ENCODE peak calls at places on chromosomes 13 and 19, in nine cellular contexts. T, X, B, M, Z, V, Y, E and Q are unnamed samples.

GRCh38 chr19:16168465-16169081 is 4.8 kb downstream of the CIB3 start:
- ATAC-seq in T (no peak), X (no peak), B (no peak), M (no peak), Z (no peak), V (no peak), Y (no peak), E (peak), Q (no peak)

GRCh38 chr13:32272021-32272695 is 43.0 kb downstream of the ZAR1L start:
- ATAC-seq in T (no peak), X (no peak), B (no peak), M (no peak), Z (no peak), V (no peak), Y (no peak), E (no peak), Q (no peak)

GRCh38 chr13:84925443-84925842 is 873.8 kb downstream of the SLITRK6 start:
- ATAC-seq in T (no peak), X (no peak), B (no peak), M (no peak), Z (no peak), V (peak), Y (no peak), E (no peak), Q (no peak)

GRCh38 chr13:41621716-41622508 is 164.6 kb downstream of the RGCC start:
- ATAC-seq in T (no peak), X (no peak), B (peak), M (peak), Z (peak), V (peak), Y (no peak), E (no peak), Q (peak)

GRCh38 chr19:48964205-48965032 is 690 bp upstream of the FTL start:
- ATAC-seq in T (no peak), X (peak), B (no peak), M (no peak), Z (no peak), V (peak), Y (no peak), E (no peak), Q (no peak)

GRCh38 chr13:80957019-80957650 is 616.2 kb upstream of the SPRY2 start:
- ATAC-seq in T (no peak), X (no peak), B (no peak), M (no peak), Z (no peak), V (no peak), Y (no peak), E (no peak), Q (no peak)

GRCh38 chr13:75217949-75218348 is 264.0 kb downstream of the TBC1D4 start:
- ATAC-seq in T (peak), X (no peak), B (no peak), M (no peak), Z (no peak), V (peak), Y (no peak), E (no peak), Q (no peak)

GRCh38 chr13:20387441-20387971 is 138.2 kb downstream of the CRYL1 start:
- ATAC-seq in T (no peak), X (no peak), B (no peak), M (no peak), Z (no peak), V (no peak), Y (no peak), E (no peak), Q (no peak)

GRCh38 chr13:97310809-97311436 is 88.8 kb downstream of the MBNL2 start:
- ATAC-seq in T (no peak), X (no peak), B (no peak), M (no peak), Z (no peak), V (no peak), Y (no peak), E (no peak), Q (no peak)

GRCh38 chr19:47754206-47755064 is 9.1 kb downstream of the NOP53 start:
- ATAC-seq in T (no peak), X (peak), B (no peak), M (no peak), Z (no peak), V (no peak), Y (no peak), E (no peak), Q (no peak)

GRCh38 chr13:30305456-30305855 is 1.9 kb downstream of the KATNAL1 start:
- ATAC-seq in T (no peak), X (no peak), B (no peak), M (no peak), Z (no peak), V (no peak), Y (no peak), E (no peak), Q (no peak)

GRCh38 chr13:30306762-30307193 is 573 bp downstream of the KATNAL1 start:
- ATAC-seq in T (peak), X (peak), B (peak), M (peak), Z (peak), V (peak), Y (peak), E (peak), Q (peak)

GRCh38 chr13:30308548-30308947 is 1.2 kb upstream of the KATNAL1 start:
- ATAC-seq in T (no peak), X (no peak), B (no peak), M (no peak), Z (no peak), V (no peak), Y (no peak), E (peak), Q (no peak)

GRCh38 chr13:30307194-30307965 is at the start of gene KATNAL1:
- ATAC-seq in T (peak), X (peak), B (peak), M (peak), Z (peak), V (peak), Y (peak), E (peak), Q (peak)

GRCh38 chr13:30307966-30308290 is 577 bp upstream of the KATNAL1 start:
- ATAC-seq in T (no peak), X (no peak), B (no peak), M (no peak), Z (no peak), V (no peak), Y (no peak), E (no peak), Q (no peak)
- H3K4me3 ChIP-seq in T (peak), X (peak), B (peak), M (no peak), Z (no peak), V (peak), Y (peak), E (peak), Q (peak)

GRCh38 chr19:6459356-6460098 is at the start of gene SLC25A23:
- ATAC-seq in T (peak), X (peak), B (peak), M (peak), Z (peak), V (peak), Y (peak), E (peak), Q (peak)
- TF ChIP-seq POLR2A in T (no peak), X (no peak), B (no peak), M (no peak), Z (no peak), V (no peak), Y (no peak), E (no peak), Q (peak)

DNA sequence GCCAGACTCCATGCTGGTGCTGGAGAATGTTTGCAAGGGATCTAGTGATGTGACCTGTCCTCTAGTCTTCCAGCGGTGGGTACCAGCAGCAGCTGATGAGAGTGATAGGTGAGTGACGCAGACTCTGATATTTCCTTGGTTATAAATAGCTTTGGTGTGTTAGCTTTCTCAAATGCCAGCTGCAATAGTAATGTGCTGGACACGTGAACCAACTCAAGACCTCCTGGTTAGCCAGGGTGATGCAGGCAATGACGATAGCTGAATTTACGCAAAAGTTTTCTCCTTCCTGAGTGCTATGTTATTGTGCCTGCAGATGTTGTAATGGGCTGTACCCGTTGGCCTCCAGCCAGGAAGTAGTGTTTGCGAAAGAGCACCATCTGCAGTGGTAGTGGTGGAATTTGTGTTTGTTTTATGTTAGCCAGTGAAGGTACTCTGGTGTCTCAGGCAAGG is 129.5 kb downstream of the CYSLTR2 start:
- ATAC-seq in T (peak), X (peak), B (peak), M (peak), Z (peak), V (peak), Y (peak), E (no peak), Q (peak)
- TF ChIP-seq CTCF in T (peak), X (no peak), B (no peak), M (no peak), Z (no peak), V (peak), Y (peak), E (no peak), Q (no peak)

GRCh38 chr13:46164661-46165060 is 17.3 kb downstream of the LCP1 start:
- ATAC-seq in T (no peak), X (no peak), B (no peak), M (no peak), Z (no peak), V (no peak), Y (no peak), E (no peak), Q (no peak)
- H3K4me3 ChIP-seq in T (no peak), X (no peak), B (no peak), M (no peak), Z (no peak), V (no peak), Y (no peak), E (no peak), Q (no peak)

DNA sequence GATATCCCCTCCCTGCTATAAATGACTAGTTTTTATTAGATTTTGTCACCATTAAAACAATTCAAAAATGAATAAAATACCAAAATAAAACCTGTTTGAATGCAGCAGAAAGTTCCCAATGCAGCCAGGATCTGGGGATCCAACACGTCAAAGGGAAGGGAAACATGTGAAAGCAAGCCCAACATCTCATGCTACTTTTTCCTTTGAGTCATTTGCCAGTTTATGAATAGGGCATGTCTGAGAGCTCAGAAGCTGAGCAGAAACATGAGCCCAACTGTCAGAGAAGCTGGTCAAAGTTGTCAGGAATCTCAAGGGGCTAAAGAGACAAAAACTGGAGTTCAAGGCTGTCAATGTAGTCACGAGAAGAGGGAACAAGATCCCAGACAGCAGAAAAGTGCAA is 526.4 kb downstream of the KLF5 start:
- ATAC-seq in T (no peak), X (no peak), B (no peak), M (no peak), Z (no peak), V (no peak), Y (no peak), E (no peak), Q (no peak)
- TF ChIP-seq POLR2A in T (no peak), X (no peak), B (no peak), M (no peak), Z (no peak), V (no peak), Y (no peak), E (no peak), Q (no peak)

DNA sequence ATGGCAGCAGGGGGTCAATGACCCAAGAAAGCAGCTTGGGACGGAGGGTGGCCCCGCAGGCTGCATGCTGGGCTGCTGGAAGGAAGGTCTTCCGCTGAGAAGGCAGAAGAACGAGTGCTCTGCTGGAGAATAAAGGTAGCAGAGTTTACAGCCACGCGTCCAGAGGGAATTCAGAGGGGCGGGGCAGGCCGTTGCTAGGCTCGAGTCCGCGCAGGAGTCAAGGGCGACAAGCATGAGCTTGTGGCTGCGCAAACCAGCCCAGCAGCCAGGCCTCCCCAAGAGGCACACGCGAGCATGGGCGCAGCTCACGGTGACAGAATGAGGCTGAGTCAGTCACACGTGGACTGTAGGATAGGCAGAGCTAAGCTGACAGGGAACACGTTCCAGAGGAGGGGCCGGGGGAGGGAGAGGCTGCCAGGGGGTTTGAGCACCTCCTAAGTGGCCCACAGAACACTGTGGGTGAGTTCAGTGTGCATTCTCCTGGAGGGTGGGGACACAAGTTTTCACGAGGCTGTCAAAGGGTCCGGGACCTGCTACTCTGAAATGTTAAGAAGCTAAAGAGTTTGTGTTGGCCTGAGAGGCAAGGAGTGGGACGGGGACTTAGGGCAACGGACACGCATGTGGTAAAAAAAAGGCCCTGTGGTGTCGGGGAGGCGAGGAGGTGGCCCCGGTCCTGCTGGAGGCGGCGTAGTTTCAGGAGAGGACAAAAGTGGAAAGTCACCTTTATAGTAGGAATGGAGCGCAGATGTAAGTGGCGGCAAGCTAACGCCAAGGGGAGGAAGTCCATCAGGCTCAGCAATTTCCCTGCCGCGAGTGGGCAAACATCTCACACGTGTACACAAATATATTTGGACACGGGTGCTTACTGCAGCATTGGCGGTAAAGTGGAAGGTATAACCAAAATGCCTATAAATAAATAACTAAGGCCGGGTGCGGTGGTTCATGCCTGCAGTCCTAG is 17.7 kb downstream of the RFX2 start:
- ATAC-seq in T (peak), X (peak), B (peak), M (peak), Z (peak), V (peak), Y (peak), E (peak), Q (peak)
- TF ChIP-seq CTCF in T (no peak), X (no peak), B (no peak), M (peak), Z (no peak), V (no peak), Y (no peak), E (peak), Q (peak)

DNA sequence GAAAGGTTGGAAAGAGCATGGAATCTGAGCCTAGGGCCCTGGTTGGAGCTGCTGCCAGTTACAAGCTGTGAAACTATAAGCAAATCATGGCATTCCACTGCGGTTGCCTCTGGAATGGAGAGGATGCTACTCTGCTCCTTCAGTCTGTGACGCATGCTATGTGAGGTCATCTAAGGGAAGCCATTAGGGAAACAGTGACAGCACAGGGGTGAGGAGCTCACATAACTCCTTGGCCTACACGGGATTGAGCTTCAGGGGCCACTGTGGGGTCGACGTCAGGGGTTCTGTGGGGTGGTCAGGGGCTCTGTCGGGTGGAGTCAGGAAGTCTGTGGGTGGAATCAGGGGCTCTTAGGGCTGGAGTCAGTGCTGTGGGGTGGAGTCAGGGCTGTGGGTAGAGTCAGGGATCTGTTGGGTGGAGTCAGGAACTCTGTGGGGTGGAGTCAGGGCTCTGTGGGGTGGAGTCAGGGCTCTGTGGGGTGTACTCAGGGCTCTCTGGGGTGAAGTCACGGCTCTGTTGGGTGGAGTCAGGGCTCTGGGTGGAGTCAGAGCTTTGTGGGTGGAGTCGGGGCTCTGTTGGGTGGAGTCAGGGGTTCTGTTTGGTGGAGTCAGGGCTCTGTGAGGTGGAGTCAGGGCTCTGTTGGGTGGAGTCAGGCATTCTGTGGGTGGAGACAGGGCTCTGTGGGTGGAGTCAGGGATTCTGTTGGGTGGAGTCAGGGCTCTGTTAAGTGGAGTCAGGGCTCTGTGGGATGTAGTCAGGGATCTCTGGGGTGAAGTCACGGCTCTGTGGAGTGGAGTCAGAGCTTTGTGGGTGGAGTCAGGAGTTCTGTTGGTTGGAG is 35.8 kb upstream of the MEDAG start:
- ATAC-seq in T (peak), X (peak), B (peak), M (peak), Z (peak), V (peak), Y (peak), E (peak), Q (peak)
- H3K4me3 ChIP-seq in T (no peak), X (no peak), B (no peak), M (no peak), Z (no peak), V (peak), Y (no peak), E (peak), Q (no peak)

DNA sequence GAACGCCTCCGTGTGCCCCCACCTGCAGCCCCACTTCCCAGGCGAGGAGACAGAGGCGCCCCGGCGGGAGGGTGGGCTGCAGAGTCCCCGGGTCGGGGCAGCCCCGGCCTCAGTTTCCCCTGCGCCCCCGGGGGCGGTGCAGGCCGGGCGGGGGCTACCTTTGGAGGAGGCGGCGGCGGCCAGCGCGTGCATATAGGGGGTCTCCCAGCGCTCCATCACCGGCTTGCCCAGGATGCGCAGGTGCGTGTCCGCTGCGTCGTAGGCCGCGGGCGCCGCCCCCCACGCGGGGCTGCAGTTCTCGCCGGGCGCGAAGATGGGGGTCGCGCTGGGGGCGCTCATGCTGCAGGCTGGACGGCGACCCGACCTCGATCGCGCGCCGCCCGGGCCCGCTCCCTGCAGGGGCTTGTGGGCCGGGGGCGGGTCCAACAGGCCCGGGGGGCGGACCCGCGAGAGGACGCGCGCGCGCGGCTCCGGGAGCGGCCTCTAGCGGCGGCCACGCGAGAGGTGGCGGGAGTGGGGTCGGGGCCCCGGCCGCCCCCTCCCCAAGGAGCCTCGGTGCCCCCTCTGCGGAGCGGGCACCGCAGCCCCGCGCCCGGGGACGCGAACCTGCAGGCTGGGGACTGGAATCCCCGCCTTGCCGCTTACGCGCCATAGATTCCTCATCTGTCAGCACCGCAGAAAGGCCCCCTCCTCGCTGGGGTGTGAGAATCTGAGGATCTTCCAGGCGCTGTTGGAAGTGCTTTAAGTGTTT is at the start of gene GAMT:
- ATAC-seq in T (peak), X (peak), B (no peak), M (peak), Z (peak), V (peak), Y (peak), E (peak), Q (peak)
- TF ChIP-seq POLR2A in T (no peak), X (peak), B (no peak), M (no peak), Z (no peak), V (no peak), Y (peak), E (no peak), Q (no peak)